ENCODE peak calls at places on chromosome 15, in four cellular contexts. One of them, this sample, is unnamed.

GRCh38 chr15:90818251-90819210 is 49.9 kb upstream of the FURIN start:
- DNase-seq in K562: peak
- DNase-seq in HepG2: peak
- DNase-seq in H1: peak
- DNase-seq in this sample: no peak

GRCh38 chr15:55683366-55683765 is 59.6 kb downstream of the PRTG start:
- DNase-seq in HepG2: no peak
- DNase-seq in H1: no peak
- DNase-seq in K562: no peak
- DNase-seq in this sample: no peak

GRCh38 chr15:32819406-32819930 is 101.7 kb downstream of the GREM1 start:
- DNase-seq in HepG2: no peak
- DNase-seq in K562: no peak
- DNase-seq in H1: no peak
- DNase-seq in this sample: no peak

GRCh38 chr15:36831915-36832310 is 252.5 kb downstream of the CDIN1 start:
- DNase-seq in H1: no peak
- DNase-seq in K562: no peak
- DNase-seq in HepG2: no peak
- DNase-seq in this sample: no peak

GRCh38 chr15:58115692-58116091 is 22.5 kb upstream of the AQP9 start:
- DNase-seq in H1: no peak
- DNase-seq in K562: peak
- DNase-seq in HepG2: peak
- DNase-seq in this sample: peak

GRCh38 chr15:39253552-39253951 is 327.3 kb upstream of the THBS1 start:
- DNase-seq in H1: no peak
- DNase-seq in HepG2: no peak
- DNase-seq in K562: no peak
- DNase-seq in this sample: no peak

GRCh38 chr15:90264649-90265048 is 823 bp upstream of the NGRN start:
- DNase-seq in HepG2: peak
- DNase-seq in K562: no peak
- DNase-seq in H1: no peak
- DNase-seq in this sample: peak

GRCh38 chr15:100780208-100780800 is 99.3 kb upstream of the ALDH1A3 start:
- DNase-seq in H1: peak
- DNase-seq in HepG2: no peak
- DNase-seq in K562: no peak
- DNase-seq in this sample: no peak

GRCh38 chr15:29040367-29040745 is 154.6 kb downstream of the APBA2 start:
- DNase-seq in K562: no peak
- DNase-seq in HepG2: no peak
- DNase-seq in H1: no peak
- DNase-seq in this sample: no peak

GRCh38 chr15:33211409-33211808 is 16.9 kb upstream of the FMN1 start:
- DNase-seq in HepG2: no peak
- DNase-seq in K562: peak
- DNase-seq in H1: no peak
- DNase-seq in this sample: no peak

GRCh38 chr15:80480909-80481308 is 76.7 kb downstream of the ARNT2 start:
- DNase-seq in HepG2: no peak
- DNase-seq in K562: no peak
- DNase-seq in H1: no peak
- DNase-seq in this sample: no peak

GRCh38 chr15:77624868-77625267 is 7.8 kb downstream of the LINGO1 start:
- DNase-seq in K562: peak
- DNase-seq in HepG2: no peak
- DNase-seq in H1: no peak
- DNase-seq in this sample: no peak

GRCh38 chr15:87219650-87220615 is 1036.6 kb downstream of the NTRK3 start:
- DNase-seq in H1: no peak
- DNase-seq in K562: no peak
- DNase-seq in HepG2: no peak
- DNase-seq in this sample: no peak

GRCh38 chr15:69092159-69092558 is 68.3 kb upstream of the GLCE start:
- DNase-seq in HepG2: peak
- DNase-seq in H1: no peak
- DNase-seq in K562: no peak
- DNase-seq in this sample: peak

GRCh38 chr15:48413304-48413703 is 82.1 kb downstream of the DUT start:
- DNase-seq in H1: no peak
- DNase-seq in HepG2: peak
- DNase-seq in K562: no peak
- DNase-seq in this sample: no peak
- TF ChIP-seq PHF8 in H1: no peak
- TF ChIP-seq PHF8 in HepG2: no peak
- TF ChIP-seq PHF8 in K562: no peak
- TF ChIP-seq PHF8 in this sample: no peak

DNA sequence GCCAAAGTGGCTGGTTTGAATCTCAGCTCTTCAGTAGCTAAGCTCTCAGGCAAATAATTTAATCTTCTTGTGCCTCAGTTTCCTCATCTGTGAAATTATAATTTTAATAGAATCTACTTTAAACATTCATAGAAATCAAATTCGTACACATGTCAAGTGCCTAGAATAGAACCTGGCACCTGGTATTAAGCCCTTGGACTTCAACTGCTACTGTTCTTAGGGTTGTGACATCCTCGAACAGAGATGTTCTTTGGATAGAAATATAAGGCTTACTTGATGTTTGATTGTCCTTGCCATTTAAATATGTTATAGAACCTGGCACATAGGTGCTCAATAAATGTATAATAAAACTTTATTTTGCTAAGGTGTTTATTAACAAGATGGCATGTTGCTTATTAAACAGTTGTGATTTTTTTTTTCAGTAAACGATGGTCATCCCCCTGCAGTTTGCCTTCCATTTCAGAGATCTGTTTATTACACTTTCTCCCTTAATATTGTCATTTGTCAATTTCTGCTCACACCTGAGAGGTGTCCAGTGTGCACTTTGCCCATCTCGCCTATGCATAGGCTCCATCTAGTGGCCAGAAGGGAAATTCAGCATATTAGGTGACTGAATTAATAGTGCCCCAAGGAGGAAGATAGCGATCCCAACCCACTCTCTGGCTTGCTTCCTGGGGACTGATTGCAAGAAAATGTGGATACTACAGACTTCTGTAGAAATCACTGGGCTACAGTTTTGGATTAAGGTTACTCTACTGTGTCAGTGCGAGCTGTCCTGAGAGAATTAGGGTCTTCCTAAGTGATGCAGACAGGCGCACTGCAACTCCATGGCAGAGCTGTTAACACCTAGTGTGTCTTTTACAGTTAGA is 10.7 kb downstream of the IGF1R start:
- DNase-seq in HepG2: peak
- DNase-seq in K562: peak
- DNase-seq in H1: peak
- DNase-seq in this sample: peak
- TF ChIP-seq PHF8 in HepG2: no peak
- TF ChIP-seq PHF8 in K562: no peak
- TF ChIP-seq PHF8 in H1: no peak
- TF ChIP-seq PHF8 in this sample: no peak

DNA sequence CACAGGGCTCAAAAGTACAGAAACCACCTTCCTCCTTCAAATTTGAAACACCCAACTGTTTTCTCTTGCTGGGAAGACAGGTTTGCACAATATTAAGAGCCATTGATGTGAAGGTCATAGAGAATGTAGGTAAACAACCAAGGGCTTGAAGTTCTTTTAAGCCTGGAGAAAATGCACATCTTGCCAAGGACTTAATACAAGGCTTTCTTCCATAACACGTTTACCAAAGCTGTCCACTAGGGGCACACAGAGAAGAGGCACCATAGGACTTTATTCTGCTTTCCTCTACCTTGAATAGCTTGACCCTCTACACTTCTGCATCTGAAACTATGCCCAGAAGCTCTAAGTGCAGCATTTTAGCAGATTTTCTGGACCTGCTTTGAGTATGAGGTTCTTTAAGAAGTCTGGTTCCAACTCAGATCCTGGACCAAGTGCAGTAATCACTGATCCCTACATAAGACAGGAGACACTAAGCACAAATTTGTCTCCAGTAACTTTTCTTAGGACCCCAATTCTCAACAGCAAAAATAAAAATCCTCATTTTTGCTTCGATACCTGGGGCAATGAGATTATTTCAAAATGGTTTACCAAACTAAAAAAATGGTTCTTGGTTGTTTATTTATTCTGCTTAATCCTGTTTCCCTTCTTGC is 138.0 kb downstream of the FBN1 start:
- DNase-seq in HepG2: peak
- DNase-seq in K562: peak
- DNase-seq in H1: no peak
- DNase-seq in this sample: peak
- TF ChIP-seq PHF8 in HepG2: no peak
- TF ChIP-seq PHF8 in K562: no peak
- TF ChIP-seq PHF8 in H1: no peak
- TF ChIP-seq PHF8 in this sample: no peak

GRCh38 chr15:88637436-88637835 is 1.4 kb upstream of the ISG20 start:
- DNase-seq in H1: no peak
- DNase-seq in K562: no peak
- DNase-seq in HepG2: no peak
- DNase-seq in this sample: no peak

GRCh38 chr15:88636039-88636438 is 2.8 kb upstream of the ISG20 start:
- DNase-seq in HepG2: no peak
- DNase-seq in K562: no peak
- DNase-seq in H1: peak
- DNase-seq in this sample: peak

GRCh38 chr15:88638626-88639372 is at the start of gene ISG20:
- DNase-seq in HepG2: peak
- DNase-seq in K562: peak
- DNase-seq in H1: peak
- DNase-seq in this sample: peak

GRCh38 chr15:88636654-88637053 is 2.2 kb upstream of the ISG20 start:
- DNase-seq in HepG2: no peak
- DNase-seq in K562: no peak
- DNase-seq in H1: no peak
- DNase-seq in this sample: no peak

DNA sequence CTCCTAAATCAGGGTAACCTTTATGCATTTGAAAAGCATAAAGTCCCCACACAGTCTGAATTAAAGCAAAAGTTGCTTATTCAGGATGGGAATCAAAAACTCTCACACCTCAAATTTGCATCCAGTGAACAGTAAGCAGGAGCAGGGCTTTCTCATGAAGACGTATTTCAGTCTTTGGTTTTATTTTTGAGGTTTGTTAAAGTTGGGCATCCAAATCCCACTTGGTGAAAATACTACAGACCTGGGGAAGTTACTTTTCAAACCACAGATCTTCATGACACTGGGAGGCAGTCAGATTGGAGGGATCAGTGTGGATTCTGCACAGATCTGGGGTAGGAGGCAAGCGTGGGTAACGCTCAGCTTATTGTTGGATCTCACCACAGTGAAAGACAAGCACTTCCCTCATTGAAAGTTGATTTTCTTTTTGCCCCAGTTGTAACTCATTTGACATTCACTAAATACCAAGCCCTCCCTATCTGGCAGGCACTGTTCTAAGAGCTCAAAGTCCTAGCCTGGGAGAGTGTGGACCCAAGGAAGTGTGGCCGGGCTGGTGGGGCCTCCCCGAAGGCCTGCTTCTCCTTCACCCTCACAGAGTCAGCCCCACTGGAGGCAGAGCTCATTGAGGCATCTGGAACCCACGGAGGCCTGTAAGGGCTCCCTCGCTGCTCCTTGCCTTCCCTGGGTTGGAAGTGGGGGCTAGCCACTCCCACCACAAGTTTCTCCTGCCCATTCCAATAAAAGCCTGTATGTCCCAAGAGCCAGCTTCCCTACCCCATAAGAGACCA is 783 bp upstream of the ISG20 start:
- DNase-seq in K562: peak
- DNase-seq in H1: no peak
- DNase-seq in HepG2: peak
- DNase-seq in this sample: no peak
- TF ChIP-seq PHF8 in K562: no peak
- TF ChIP-seq PHF8 in H1: no peak
- TF ChIP-seq PHF8 in HepG2: no peak
- TF ChIP-seq PHF8 in this sample: peak

GRCh38 chr15:96346409-96346808 is 15.9 kb downstream of the NR2F2 start:
- DNase-seq in K562: no peak
- DNase-seq in HepG2: no peak
- DNase-seq in H1: no peak
- DNase-seq in this sample: no peak

GRCh38 chr15:96348112-96349027 is 17.9 kb downstream of the NR2F2 start:
- DNase-seq in H1: peak
- DNase-seq in HepG2: no peak
- DNase-seq in K562: no peak
- DNase-seq in this sample: no peak

GRCh38 chr15:96349034-96349932 is 18.8 kb downstream of the NR2F2 start:
- DNase-seq in HepG2: no peak
- DNase-seq in H1: no peak
- DNase-seq in K562: no peak
- DNase-seq in this sample: no peak

GRCh38 chr15:96345560-96346389 is 15.3 kb downstream of the NR2F2 start:
- DNase-seq in H1: peak
- DNase-seq in K562: no peak
- DNase-seq in HepG2: peak
- DNase-seq in this sample: peak

GRCh38 chr15:96347181-96348111 is 16.9 kb downstream of the NR2F2 start:
- DNase-seq in H1: peak
- DNase-seq in K562: peak
- DNase-seq in HepG2: no peak
- DNase-seq in this sample: no peak
- TF ChIP-seq PHF8 in H1: no peak
- TF ChIP-seq PHF8 in K562: no peak
- TF ChIP-seq PHF8 in HepG2: no peak
- TF ChIP-seq PHF8 in this sample: no peak

This sample was measured in A549.